ENCODE peak calls at places on chromosomes 5 and 9, in seven cellular contexts. G is frontal cortex; E is activated CD4-positive, alpha-beta T cell treated with anti-CD3 and anti-CD28 coated beads, Interleukin-2, amount 50 U/mL, for 1 hour; W is GM23248; M is NCI-H460; Q is foreskin fibroblast; U is COR-L47. V is an unnamed sample.

GRCh38 chr9:124286292-124286931 is 28.7 kb downstream of the NEK6 start:
- DNase-seq in G (no peak), E (no peak), W (peak), M (no peak), Q (peak), U (no peak), V (no peak)

GRCh38 chr5:33530183-33530962 is 89.6 kb downstream of the TARS1 start:
- DNase-seq in G (no peak), E (no peak), W (no peak), M (no peak), Q (no peak), U (no peak), V (no peak)

GRCh38 chr5:59596586-59597348 is 296.8 kb downstream of the PDE4D start:
- DNase-seq in G (no peak), E (no peak), W (peak), M (peak), Q (peak), U (no peak), V (no peak)

GRCh38 chr9:111704503-111704902 is 43.1 kb downstream of the GNG10 start:
- DNase-seq in G (no peak), E (no peak), W (no peak), M (no peak), Q (no peak), U (no peak), V (no peak)

GRCh38 chr9:15999422-16000339 is 446.8 kb downstream of the CCDC171 start:
- DNase-seq in G (no peak), E (no peak), W (peak), M (peak), Q (peak), U (no peak), V (no peak)

GRCh38 chr5:74766348-74766886 is 500 bp downstream of the GFM2 start:
- DNase-seq in G (peak), E (no peak), W (peak), M (peak), Q (no peak), U (peak), V (no peak)

GRCh38 chr9:131854334-131854733 is 114.5 kb upstream of the RAPGEF1 start:
- DNase-seq in G (no peak), E (no peak), W (peak), M (no peak), Q (peak), U (no peak), V (no peak)

GRCh38 chr5:111697881-111698757 is 58.9 kb downstream of the NREP start:
- DNase-seq in G (no peak), E (no peak), W (peak), M (peak), Q (peak), U (no peak), V (no peak)

GRCh38 chr5:114305402-114306207 is 56.3 kb upstream of the KCNN2 start:
- DNase-seq in G (no peak), E (no peak), W (peak), M (peak), Q (peak), U (peak), V (no peak)

GRCh38 chr9:105064248-105065118 is 136.5 kb upstream of the ABCA1 start:
- DNase-seq in G (peak), E (no peak), W (peak), M (peak), Q (peak), U (peak), V (peak)

GRCh38 chr5:149517461-149518122 is 33.6 kb downstream of the CSNK1A1 start:
- DNase-seq in G (no peak), E (no peak), W (peak), M (peak), Q (peak), U (no peak), V (no peak)

GRCh38 chr9:133375116-133375723 is 640 bp downstream of the SURF4 start:
- DNase-seq in G (no peak), E (no peak), W (peak), M (no peak), Q (peak), U (no peak), V (no peak)

GRCh38 chr5:135031813-135032612 is 2.0 kb downstream of the PITX1 start:
- DNase-seq in G (no peak), E (no peak), W (no peak), M (no peak), Q (peak), U (no peak), V (no peak)